ENCODE peak calls at places on chromosomes 6 and 20, in four cellular contexts. One of them, this sample, is unnamed.

GRCh38 chr6:357791-358341 is 33.7 kb upstream of the IRF4 start:
- DNase-seq in RWPE2: no peak
- DNase-seq in A549: no peak
- DNase-seq in K562: no peak
- DNase-seq in this sample: no peak

GRCh38 chr20:50536333-50536732 is 26.1 kb downstream of the PTPN1 start:
- DNase-seq in RWPE2: no peak
- DNase-seq in A549: no peak
- DNase-seq in K562: no peak
- DNase-seq in this sample: no peak

GRCh38 chr20:19876828-19877227 is 118.8 kb downstream of the RIN2 start:
- DNase-seq in RWPE2: no peak
- DNase-seq in A549: no peak
- DNase-seq in K562: no peak
- DNase-seq in this sample: no peak

GRCh38 chr6:84512396-84512795 is 252.0 kb downstream of the TBX18 start:
- DNase-seq in RWPE2: no peak
- DNase-seq in A549: no peak
- DNase-seq in K562: no peak
- DNase-seq in this sample: peak

GRCh38 chr20:825710-826421 is 7.6 kb upstream of the FAM110A start:
- DNase-seq in RWPE2: no peak
- DNase-seq in A549: no peak
- DNase-seq in K562: no peak
- DNase-seq in this sample: no peak

GRCh38 chr6:12957321-12958051 is 240.9 kb downstream of the PHACTR1 start:
- DNase-seq in RWPE2: no peak
- DNase-seq in A549: peak
- DNase-seq in K562: no peak
- DNase-seq in this sample: no peak

GRCh38 chr6:39430968-39431523 is 108.5 kb upstream of the KCNK16 start:
- DNase-seq in RWPE2: no peak
- DNase-seq in A549: no peak
- DNase-seq in K562: no peak
- DNase-seq in this sample: no peak

GRCh38 chr6:29528300-29528931 is 31.1 kb downstream of the UBD start:
- DNase-seq in RWPE2: no peak
- DNase-seq in A549: no peak
- DNase-seq in K562: no peak
- DNase-seq in this sample: no peak

GRCh38 chr6:45577836-45578504 is 200.2 kb upstream of the SUPT3H start:
- DNase-seq in RWPE2: no peak
- DNase-seq in A549: no peak
- DNase-seq in K562: no peak
- DNase-seq in this sample: no peak

GRCh38 chr6:69866351-69867074 is at the start of gene COL19A1:
- DNase-seq in RWPE2: no peak
- DNase-seq in A549: no peak
- DNase-seq in K562: no peak
- DNase-seq in this sample: no peak

GRCh38 chr6:47004458-47004857 is 37.7 kb downstream of the ADGRF1 start:
- DNase-seq in RWPE2: no peak
- DNase-seq in A549: no peak
- DNase-seq in K562: no peak
- DNase-seq in this sample: no peak

DNA sequence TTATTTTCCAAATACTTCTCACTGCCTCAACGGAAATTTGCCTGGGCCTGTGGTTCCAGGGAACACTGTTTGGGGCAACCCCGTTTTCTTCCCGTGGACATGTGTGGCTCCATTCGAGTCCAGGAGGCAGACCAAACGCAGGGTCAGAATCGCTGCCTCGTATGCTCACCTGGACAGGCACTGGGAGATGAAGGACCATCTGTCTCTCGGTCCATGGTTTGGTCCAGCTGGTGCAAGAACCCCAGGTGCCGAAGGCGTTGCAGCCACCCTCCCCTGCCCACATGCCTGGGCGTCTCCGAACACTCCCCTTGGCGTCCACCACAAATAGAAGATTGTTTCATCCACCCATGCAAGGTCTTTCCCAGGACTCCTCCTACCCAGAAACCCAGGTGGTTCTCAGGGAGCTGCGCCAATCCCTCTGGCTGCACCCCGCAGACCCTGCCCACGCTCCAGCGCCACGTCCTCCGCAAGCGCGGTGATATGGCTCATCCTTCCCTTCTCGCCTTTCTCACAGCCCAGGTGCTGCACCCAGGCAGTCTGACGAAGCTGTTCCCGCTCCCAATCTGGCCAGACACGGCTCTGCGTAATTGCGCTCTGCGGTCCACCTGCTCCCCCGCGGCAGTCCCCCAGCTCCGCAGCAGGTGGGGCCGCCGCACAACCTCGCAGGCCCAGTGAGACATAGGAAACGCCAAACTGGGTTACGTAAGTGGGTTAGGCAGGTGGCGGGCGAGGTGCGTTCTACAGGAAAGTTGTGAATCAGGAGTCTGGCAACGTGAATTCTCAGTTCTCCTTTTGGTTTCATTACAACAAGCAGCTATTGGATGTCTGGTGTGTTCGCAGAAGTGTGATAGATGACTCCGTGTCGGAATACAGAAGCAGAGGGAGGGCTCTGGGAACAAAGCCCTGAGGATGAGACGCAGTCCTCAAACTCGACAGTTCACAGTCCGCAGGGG is 146.2 kb upstream of the ECI2 start:
- DNase-seq in RWPE2: peak
- DNase-seq in A549: no peak
- DNase-seq in K562: no peak
- DNase-seq in this sample: no peak
- TF ChIP-seq CTCF in RWPE2: peak
- TF ChIP-seq CTCF in A549: no peak
- TF ChIP-seq CTCF in K562: peak
- TF ChIP-seq CTCF in this sample: peak

DNA sequence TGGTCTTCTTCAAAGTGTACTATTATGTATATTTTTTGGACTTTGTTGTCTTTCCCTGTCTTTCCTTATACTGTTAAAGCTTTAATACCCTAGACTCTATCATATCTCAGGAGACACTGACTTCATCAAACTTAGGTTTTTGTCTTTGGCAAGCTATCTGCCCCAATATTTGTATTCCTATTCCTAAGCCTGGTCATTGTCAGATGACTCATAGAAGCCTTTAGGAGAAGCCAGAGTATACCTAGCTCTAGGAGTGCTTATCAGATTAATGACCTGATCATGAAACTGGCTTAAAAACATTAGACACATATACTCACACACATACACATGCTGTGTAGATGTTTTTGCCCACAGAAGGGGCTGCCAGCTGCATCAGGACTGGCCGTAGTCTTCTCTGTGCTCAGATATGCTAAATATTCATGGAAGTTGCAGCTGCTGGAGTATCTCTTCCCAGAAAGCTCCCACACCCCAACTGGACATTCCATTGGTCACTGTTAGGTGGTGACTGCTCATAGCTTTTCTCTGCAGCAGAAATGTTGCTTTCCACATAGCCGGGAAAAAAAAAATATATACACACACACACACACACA is 102.0 kb downstream of the ANKS1A start:
- DNase-seq in RWPE2: no peak
- DNase-seq in A549: no peak
- DNase-seq in K562: no peak
- DNase-seq in this sample: no peak
- H3K4me3 ChIP-seq in RWPE2: no peak
- H3K4me3 ChIP-seq in A549: no peak
- H3K4me3 ChIP-seq in K562: no peak
- H3K4me3 ChIP-seq in this sample: no peak

GRCh38 chr20:45592574-45593189 is 13.6 kb upstream of the WFDC8 start:
- DNase-seq in RWPE2: no peak
- DNase-seq in A549: peak
- DNase-seq in K562: peak
- DNase-seq in this sample: no peak
- TF ChIP-seq CTCF in RWPE2: peak
- TF ChIP-seq CTCF in A549: peak
- TF ChIP-seq CTCF in K562: peak
- TF ChIP-seq CTCF in this sample: peak

GRCh38 chr6:41503841-41504525 is 42.2 kb upstream of the FOXP4 start:
- DNase-seq in RWPE2: no peak
- DNase-seq in A549: peak
- DNase-seq in K562: no peak
- DNase-seq in this sample: no peak

GRCh38 chr6:41504526-41505021 is 41.6 kb upstream of the FOXP4 start:
- DNase-seq in RWPE2: no peak
- DNase-seq in A549: no peak
- DNase-seq in K562: no peak
- DNase-seq in this sample: no peak

GRCh38 chr6:41502607-41503434 is 43.4 kb upstream of the FOXP4 start:
- DNase-seq in RWPE2: no peak
- DNase-seq in A549: no peak
- DNase-seq in K562: peak
- DNase-seq in this sample: no peak

GRCh38 chr6:41503435-41503768 is 42.8 kb upstream of the FOXP4 start:
- DNase-seq in RWPE2: no peak
- DNase-seq in A549: no peak
- DNase-seq in K562: no peak
- DNase-seq in this sample: no peak

DNA sequence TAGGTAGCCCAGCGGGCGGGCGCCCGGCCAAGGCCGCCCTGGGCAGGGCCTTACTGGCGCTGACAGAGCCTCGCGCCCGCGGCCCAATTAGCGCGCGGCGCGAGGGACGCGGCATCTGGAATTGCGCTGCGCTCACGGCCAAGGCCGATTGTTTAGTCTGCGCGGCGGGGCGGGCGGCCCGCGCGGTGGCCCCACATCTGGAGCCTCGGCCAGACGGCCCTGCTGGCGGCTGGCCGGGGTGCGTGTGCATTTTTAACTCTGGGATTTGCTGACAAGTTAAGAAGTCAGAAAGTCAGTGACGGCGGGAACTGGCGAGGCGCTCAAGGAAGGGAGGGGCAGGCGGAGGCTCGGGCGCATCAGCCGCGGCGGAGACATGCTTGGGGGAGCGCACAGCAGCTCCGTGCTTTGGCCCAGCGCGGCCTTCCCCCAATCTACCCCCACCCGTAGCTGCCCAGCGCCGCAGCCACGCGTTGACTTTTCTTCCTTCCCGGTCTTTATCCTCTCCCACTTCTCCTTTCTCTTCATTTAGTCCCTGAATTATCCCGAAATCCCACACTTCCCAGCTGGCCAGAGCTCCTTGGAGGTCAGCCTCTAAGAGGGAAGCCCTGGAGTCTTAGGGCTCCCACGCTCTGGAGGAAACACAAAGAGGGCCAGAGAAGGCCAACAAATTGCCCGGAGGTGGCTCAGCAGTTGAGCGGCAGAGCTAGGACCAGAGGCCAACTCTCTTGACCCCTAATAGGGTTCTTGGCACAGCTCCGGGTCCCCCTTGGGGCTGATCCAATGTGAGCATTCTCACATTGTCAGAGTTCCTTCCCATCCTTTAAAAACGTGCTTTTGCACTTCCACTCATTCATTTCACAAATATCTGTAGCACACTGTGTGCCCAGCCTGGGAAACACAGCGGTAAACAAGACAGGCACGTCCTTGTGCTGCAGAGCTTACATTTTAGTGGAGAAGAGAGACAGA is 40.8 kb upstream of the FOXP4 start:
- DNase-seq in RWPE2: no peak
- DNase-seq in A549: no peak
- DNase-seq in K562: peak
- DNase-seq in this sample: no peak
- H3K4me3 ChIP-seq in RWPE2: no peak
- H3K4me3 ChIP-seq in A549: no peak
- H3K4me3 ChIP-seq in K562: no peak
- H3K4me3 ChIP-seq in this sample: peak

GRCh38 chr6:52904562-52905279 is 4.8 kb downstream of the GSTA3 start:
- DNase-seq in RWPE2: no peak
- DNase-seq in A549: no peak
- DNase-seq in K562: peak
- DNase-seq in this sample: no peak
- TF ChIP-seq CTCF in RWPE2: peak
- TF ChIP-seq CTCF in A549: peak
- TF ChIP-seq CTCF in K562: peak
- TF ChIP-seq CTCF in this sample: peak

DNA sequence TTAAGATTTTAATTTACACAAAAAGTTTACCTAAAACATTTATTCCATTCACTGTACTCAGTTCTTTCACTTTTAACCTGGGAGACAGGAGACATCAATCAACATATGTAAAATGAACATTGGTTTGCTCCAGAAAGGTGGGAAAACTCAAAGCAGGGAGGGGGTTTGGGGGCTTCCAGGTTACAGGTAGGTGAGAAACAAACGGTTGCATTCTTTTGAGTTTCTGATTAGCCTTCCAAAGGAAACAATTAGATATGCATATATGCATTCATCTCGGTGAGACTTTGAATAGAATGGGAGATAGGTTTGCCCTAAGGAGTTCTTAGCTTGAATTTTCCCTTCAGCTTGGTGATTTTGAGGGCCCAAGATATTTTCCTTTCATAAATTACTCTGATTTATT is 38.2 kb upstream of the HDAC2 start:
- DNase-seq in RWPE2: no peak
- DNase-seq in A549: no peak
- DNase-seq in K562: no peak
- DNase-seq in this sample: no peak
- H3K4me3 ChIP-seq in RWPE2: no peak
- H3K4me3 ChIP-seq in A549: no peak
- H3K4me3 ChIP-seq in K562: no peak
- H3K4me3 ChIP-seq in this sample: no peak

GRCh38 chr6:53172468-53172803 is 23.8 kb upstream of the GCM1 start:
- DNase-seq in RWPE2: no peak
- DNase-seq in A549: no peak
- DNase-seq in K562: no peak
- DNase-seq in this sample: no peak
- TF ChIP-seq CTCF in RWPE2: no peak
- TF ChIP-seq CTCF in A549: no peak
- TF ChIP-seq CTCF in K562: no peak
- TF ChIP-seq CTCF in this sample: no peak

DNA sequence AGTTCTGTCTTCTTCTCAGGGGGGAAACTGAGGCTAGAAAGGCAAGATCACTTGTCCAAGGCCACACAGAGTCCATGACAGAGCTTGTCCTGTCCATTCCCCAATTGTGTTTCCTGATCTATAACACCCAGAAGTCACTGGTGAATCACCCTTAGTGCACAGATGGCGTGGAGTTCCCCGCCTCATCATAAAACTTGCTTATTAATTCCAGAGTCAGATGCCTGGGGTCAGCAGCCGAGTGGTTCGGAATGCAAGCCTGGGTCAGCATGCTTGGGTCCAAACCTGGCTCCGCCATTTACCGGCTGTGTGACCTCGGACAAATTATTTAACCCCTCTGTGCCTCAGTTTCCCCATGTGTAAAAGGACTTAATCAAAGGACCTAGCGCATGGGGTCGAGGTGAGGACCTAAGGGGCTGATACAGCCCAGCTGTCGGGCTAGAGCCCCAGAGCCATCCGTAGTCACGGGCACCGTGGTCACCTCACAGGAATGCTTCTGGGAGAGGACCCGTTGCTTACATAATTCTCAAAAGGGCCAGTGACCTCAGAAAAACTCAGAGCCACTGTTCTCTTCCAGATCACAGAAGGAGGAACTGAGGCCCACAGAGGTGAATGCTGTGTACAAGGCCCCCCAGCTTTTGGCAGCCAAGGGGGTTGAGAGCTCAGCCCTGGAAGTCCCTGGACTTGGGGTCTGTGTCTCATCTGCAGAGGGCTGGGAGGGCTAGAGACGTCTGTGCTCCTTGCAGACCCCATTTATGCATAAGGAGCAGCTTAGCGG is 1.4 kb upstream of the ZBP1 start:
- DNase-seq in RWPE2: peak
- DNase-seq in A549: no peak
- DNase-seq in K562: no peak
- DNase-seq in this sample: no peak
- H3K4me3 ChIP-seq in RWPE2: no peak
- H3K4me3 ChIP-seq in A549: no peak
- H3K4me3 ChIP-seq in K562: no peak
- H3K4me3 ChIP-seq in this sample: no peak

GRCh38 chr6:37303891-37304503 is 46.1 kb upstream of the TMEM217 start:
- DNase-seq in RWPE2: no peak
- DNase-seq in A549: peak
- DNase-seq in K562: peak
- DNase-seq in this sample: no peak
- TF ChIP-seq CTCF in RWPE2: peak
- TF ChIP-seq CTCF in A549: peak
- TF ChIP-seq CTCF in K562: peak
- TF ChIP-seq CTCF in this sample: peak